ENCODE peak calls at places on chromosomes 13 and 19, in four cellular contexts. S, X, Y and M are unnamed samples.

GRCh38 chr13:108495686-108496363 is 133.6 kb upstream of the MYO16 start:
- DNase-seq in S (peak; percentile 49), X (no peak), Y (no peak), M (no peak)

GRCh38 chr19:30878456-30878855 is 470.8 kb downstream of the TSHZ3 start:
- DNase-seq in S (no peak), X (no peak), Y (no peak), M (no peak)

GRCh38 chr13:77820431-77821149 is 98.0 kb downstream of the EDNRB start:
- DNase-seq in S (peak; percentile 12), X (no peak), Y (no peak), M (peak; percentile 33)

GRCh38 chr13:71312923-71313322 is 554.1 kb downstream of the DACH1 start:
- DNase-seq in S (no peak), X (no peak), Y (no peak), M (no peak)

GRCh38 chr19:6362024-6362344 is 653 bp downstream of the CLPP start:
- DNase-seq in S (no peak), X (no peak), Y (no peak), M (no peak)

GRCh38 chr13:77345150-77345780 is 18.4 kb upstream of the MYCBP2 start:
- DNase-seq in S (no peak), X (no peak), Y (no peak), M (no peak)

GRCh38 chr19:52248256-52248655 is 21.1 kb upstream of the ZNF766 start:
- DNase-seq in S (peak; percentile 72), X (peak; percentile 36), Y (peak; percentile 40), M (no peak)

GRCh38 chr19:8213827-8214672 is 4.9 kb downstream of the CERS4 start:
- DNase-seq in S (no peak), X (no peak), Y (peak; percentile 45), M (no peak)

GRCh38 chr19:15615526-15615925 is 508 bp downstream of the CYP4F8 start:
- DNase-seq in S (no peak), X (no peak), Y (no peak), M (no peak)

GRCh38 chr19:35425682-35426081 is 22.4 kb upstream of the FFAR2 start:
- DNase-seq in S (no peak), X (no peak), Y (no peak), M (no peak)

GRCh38 chr13:62418872-62419271 is 1003.2 kb upstream of the PCDH20 start:
- DNase-seq in S (no peak), X (no peak), Y (no peak), M (no peak)

GRCh38 chr19:35545855-35546381 is 492 bp downstream of the TMEM147 start:
- DNase-seq in S (peak; percentile 52), X (peak; percentile 80), Y (no peak), M (peak; percentile 50)

GRCh38 chr19:57682226-57682766 is 519 bp downstream of the ZNF551 start:
- DNase-seq in S (no peak), X (no peak), Y (no peak), M (no peak)

GRCh38 chr19:55368106-55368505 is 2.2 kb downstream of the IL11 start:
- DNase-seq in S (no peak), X (no peak), Y (no peak), M (no peak)
- TF ChIP-seq ELF4 in S (no peak), X (no peak), Y (no peak), M (no peak)

GRCh38 chr19:54420383-54421168 is 5.3 kb downstream of the TTYH1 start:
- DNase-seq in S (peak; percentile 89), X (peak; percentile 30), Y (peak; percentile 97), M (no peak)
- TF ChIP-seq ELF4 in S (no peak), X (no peak), Y (no peak), M (no peak)

DNA sequence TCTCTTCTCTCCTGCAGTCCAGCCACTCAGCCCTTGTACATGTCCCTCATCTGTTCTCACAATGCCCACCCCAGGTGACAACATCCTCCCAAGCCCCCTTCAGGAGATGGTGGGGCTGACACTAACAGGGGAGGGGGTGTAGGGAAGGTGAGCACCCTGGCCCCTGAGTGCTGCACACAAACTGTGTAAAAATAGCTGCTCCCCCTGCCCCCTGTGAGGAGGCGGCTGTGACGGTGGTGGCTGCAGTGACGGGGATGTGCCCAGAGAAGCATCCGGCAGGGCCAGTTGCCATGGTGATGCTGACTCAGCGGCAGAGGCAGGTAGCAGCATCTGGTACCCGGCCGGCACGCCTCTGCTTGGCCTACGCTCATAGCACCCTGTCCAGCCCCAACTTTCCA is 13.0 kb upstream of the JUND start:
- DNase-seq in S (peak; percentile 48), X (no peak), Y (no peak), M (no peak)
- TF ChIP-seq ELF4 in S (no peak), X (no peak), Y (no peak), M (no peak)

GRCh38 chr13:88196106-88196505 is 524.9 kb downstream of the SLITRK5 start:
- DNase-seq in S (no peak), X (no peak), Y (no peak), M (no peak)
- TF ChIP-seq ELF4 in S (no peak), X (no peak), Y (no peak), M (no peak)

DNA sequence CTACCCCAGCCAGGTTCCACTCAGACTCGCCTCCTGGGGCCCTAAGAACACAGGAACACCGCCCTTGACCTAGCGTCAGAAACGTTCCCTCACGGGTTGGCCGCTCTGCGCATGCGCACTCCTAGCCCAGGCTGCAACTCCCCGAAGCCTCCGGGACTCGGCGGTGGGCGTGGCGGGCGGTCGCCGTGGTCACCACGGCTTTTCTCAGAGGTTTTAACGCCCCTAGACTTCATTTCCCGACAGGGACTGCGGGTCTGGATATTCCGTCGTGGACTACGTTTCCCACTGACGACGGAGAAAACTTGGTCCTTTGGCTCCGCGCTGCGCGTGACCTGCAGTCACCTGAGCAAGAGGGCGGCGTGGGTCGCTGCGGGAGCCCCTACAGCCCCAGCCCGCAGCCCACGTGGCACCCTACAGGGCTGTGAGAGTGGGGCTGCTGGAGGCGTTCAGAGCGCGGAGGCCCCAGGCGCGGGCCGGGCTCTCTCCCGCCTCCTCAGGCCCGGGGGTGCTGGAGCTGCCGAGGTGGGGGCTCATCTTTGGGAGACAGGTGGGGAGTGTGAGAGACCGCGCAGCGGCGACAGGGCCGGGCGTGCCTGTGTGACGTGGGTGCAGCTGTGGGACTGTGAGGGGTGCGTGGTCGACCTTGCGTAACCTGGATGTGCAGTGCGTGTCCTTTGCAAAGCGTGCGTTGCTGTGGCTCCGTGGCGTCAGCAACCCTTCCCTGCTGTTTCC is 38.0 kb upstream of the ZNF573 start:
- DNase-seq in S (peak; percentile 95), X (no peak), Y (no peak), M (no peak)
- TF ChIP-seq ELF4 in S (no peak), X (no peak), Y (no peak), M (no peak)

GRCh38 chr19:39407644-39408391 is 1.2 kb downstream of the ZFP36 start:
- DNase-seq in S (no peak), X (no peak), Y (no peak), M (no peak)
- TF ChIP-seq ELF4 in S (no peak), X (no peak), Y (no peak), M (no peak)

GRCh38 chr13:51785592-51786424 is 18.2 kb downstream of the DHRS12 start:
- DNase-seq in S (no peak), X (peak; percentile 45), Y (no peak), M (peak; percentile 67)
- TF ChIP-seq ELF4 in S (no peak), X (no peak), Y (no peak), M (no peak)

GRCh38 chr19:10158485-10158884 is 36.3 kb downstream of the DNMT1 start:
- DNase-seq in S (no peak), X (no peak), Y (no peak), M (no peak)

GRCh38 chr19:10152100-10152499 is 32.4 kb upstream of the EIF3G start:
- DNase-seq in S (no peak), X (no peak), Y (no peak), M (no peak)

GRCh38 chr19:10159610-10160009 is 35.1 kb downstream of the DNMT1 start:
- DNase-seq in S (no peak), X (no peak), Y (no peak), M (no peak)

GRCh38 chr19:10158071-10158470 is 36.7 kb downstream of the DNMT1 start:
- DNase-seq in S (no peak), X (no peak), Y (no peak), M (no peak)

DNA sequence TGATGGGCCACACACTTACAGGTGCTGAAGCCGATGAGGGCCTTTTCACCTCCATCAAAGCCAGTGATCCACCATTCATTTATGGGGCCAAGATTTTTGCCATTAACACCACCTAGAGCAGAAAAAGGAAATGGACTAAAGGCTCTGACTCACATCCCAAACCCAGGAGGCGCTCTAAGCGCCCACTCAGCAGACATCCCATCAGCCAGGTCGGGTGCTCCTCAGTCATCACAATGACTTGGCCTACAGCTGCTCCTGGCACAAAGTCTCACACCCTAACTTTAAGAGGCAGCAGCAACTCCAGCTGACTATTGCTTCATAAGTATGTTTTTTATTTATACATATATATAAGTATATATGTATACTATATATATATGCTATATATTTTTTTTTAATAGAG is 36.1 kb upstream of the EIF3G start:
- DNase-seq in S (no peak), X (no peak), Y (no peak), M (no peak)
- TF ChIP-seq ELF4 in S (no peak), X (no peak), Y (no peak), M (no peak)